ENCODE peak calls at places on chromosomes 1 and 21, in seven cellular contexts. C, F, E, A, R, X and S are unnamed samples.

GRCh38 chr1:65259816-65260215 is 49.5 kb upstream of the DNAJC6 start:
- DNase-seq in X (no peak), R (no peak), C (no peak), E (no peak), A (no peak), F (no peak), S (no peak)

GRCh38 chr1:211947396-211948295 is 87.7 kb downstream of the INTS7 start:
- DNase-seq in C (no peak), X (no peak), F (no peak), E (peak; percentile 23), R (no peak), A (no peak), S (no peak)

GRCh38 chr21:26883768-26884167 is 38.6 kb upstream of the ADAMTS1 start:
- DNase-seq in E (no peak), X (no peak), C (no peak), F (no peak), R (peak; percentile 15), A (no peak), S (no peak)

GRCh38 chr1:85581138-85581801 is 709 bp downstream of the CCN1 start:
- DNase-seq in C (peak; percentile 80), A (peak; percentile 72), X (peak; percentile 90), E (peak; percentile 70), R (peak; percentile 69), F (peak; percentile 67), S (peak; percentile 74)

GRCh38 chr1:155880856-155881255 is 21.5 kb downstream of the SYT11 start:
- DNase-seq in F (no peak), R (no peak), E (no peak), A (no peak), C (no peak), X (no peak), S (no peak)

GRCh38 chr1:234337233-234337632 is 36.0 kb upstream of the COA6 start:
- DNase-seq in X (no peak), A (no peak), F (no peak), R (no peak), E (no peak), C (no peak), S (no peak)

GRCh38 chr1:41475859-41476567 is 8.5 kb downstream of the EDN2 start:
- DNase-seq in R (no peak), F (no peak), A (no peak), C (no peak), E (peak; percentile 82), X (no peak), S (peak; percentile 28)

GRCh38 chr1:85189120-85189519 is 11.7 kb downstream of the SYDE2 start:
- DNase-seq in R (no peak), C (no peak), X (no peak), E (no peak), A (no peak), F (no peak), S (no peak)

GRCh38 chr1:48048064-48048463 is 50.9 kb upstream of the TRABD2B start:
- DNase-seq in F (no peak), E (no peak), X (no peak), A (peak; percentile 30), R (peak; percentile 26), C (no peak), S (peak; percentile 65)

GRCh38 chr1:22330763-22331119 is 120.9 kb upstream of the ZBTB40 start:
- DNase-seq in R (no peak), A (no peak), E (no peak), C (no peak), X (no peak), F (no peak), S (no peak)

GRCh38 chr1:146016891-146017290 is 4.6 kb downstream of the HJV start:
- DNase-seq in E (no peak), C (no peak), A (no peak), F (no peak), R (no peak), X (no peak), S (no peak)

GRCh38 chr1:219416598-219417238 is 196.2 kb downstream of the ZC3H11B start:
- DNase-seq in C (peak; percentile 34), X (no peak), R (peak; percentile 50), F (no peak), E (peak; percentile 58), A (peak; percentile 21), S (no peak)

GRCh38 chr1:8358897-8359616 is 41.1 kb downstream of the SLC45A1 start:
- DNase-seq in E (no peak), X (no peak), C (no peak), F (no peak), A (no peak), R (no peak), S (no peak)

GRCh38 chr1:162712317-162713029 is 78.0 kb upstream of the HSD17B7 start:
- DNase-seq in E (no peak), F (no peak), C (no peak), R (no peak), A (no peak), X (no peak), S (no peak)

GRCh38 chr1:21260405-21261129 is 29.7 kb downstream of the ECE1 start:
- DNase-seq in E (no peak), F (no peak), A (no peak), R (no peak), X (no peak), C (no peak), S (no peak)

GRCh38 chr1:45685308-45686080 is 839 bp downstream of the GPBP1L1 start:
- DNase-seq in C (peak; percentile 21), E (peak; percentile 66), X (no peak), F (no peak), R (peak; percentile 2), A (no peak), S (no peak)

GRCh38 chr1:29382851-29383588 is 146.7 kb downstream of the PTPRU start:
- DNase-seq in A (no peak), F (no peak), E (no peak), X (no peak), R (no peak), C (no peak), S (no peak)

GRCh38 chr1:248821101-248821500 is 4.6 kb downstream of the SH3BP5L start:
- DNase-seq in R (peak; percentile 87), E (no peak), X (peak; percentile 63), F (no peak), C (no peak), A (no peak), S (peak; percentile 75)

GRCh38 chr1:171188388-171189266 is 3.5 kb downstream of the FMO2 start:
- DNase-seq in E (peak; percentile 49), F (peak; percentile 43), R (peak; percentile 65), C (peak; percentile 23), A (peak; percentile 41), X (no peak), S (no peak)

GRCh38 chr1:234490789-234491479 is 12.0 kb upstream of the TARBP1 start:
- DNase-seq in C (no peak), E (peak; percentile 39), X (no peak), R (no peak), A (no peak), F (no peak), S (no peak)

GRCh38 chr1:181295215-181295614 is 188.1 kb upstream of the CACNA1E start:
- DNase-seq in F (no peak), X (no peak), A (no peak), E (no peak), R (no peak), C (no peak), S (no peak)

DNA sequence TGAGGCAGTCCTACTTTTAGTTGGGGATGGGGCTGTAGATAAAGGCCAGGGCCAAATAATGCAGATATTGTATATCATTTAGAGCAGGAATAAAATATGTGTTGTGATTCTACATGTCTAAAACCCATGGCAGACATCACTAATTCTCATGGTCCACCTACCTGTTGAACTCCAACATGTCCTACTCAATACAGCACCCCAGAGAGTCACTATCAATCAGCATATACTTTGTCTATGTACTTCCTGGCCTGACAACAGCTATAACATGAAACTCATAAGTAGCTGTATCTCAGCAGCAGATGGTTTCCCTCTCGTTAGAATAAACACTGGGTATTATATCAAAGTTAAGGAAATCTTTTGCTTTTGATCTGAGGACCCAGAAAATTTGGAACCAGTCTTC is 15.9 kb downstream of the ARPC5 start:
- DNase-seq in X (no peak), R (no peak), F (no peak), E (no peak), C (no peak), A (no peak), S (no peak)
- H3K4me1 ChIP-seq in X (peaks cover 58% of the 10 kb centered on the region), R (no peaks in the 10 kb centered on the region), F (peaks cover 23% of the 10 kb centered on the region), E (no peaks in the 10 kb centered on the region), C (no peaks in the 10 kb centered on the region), A (peaks cover 21% of the 10 kb centered on the region), S (no peaks in the 10 kb centered on the region)

DNA sequence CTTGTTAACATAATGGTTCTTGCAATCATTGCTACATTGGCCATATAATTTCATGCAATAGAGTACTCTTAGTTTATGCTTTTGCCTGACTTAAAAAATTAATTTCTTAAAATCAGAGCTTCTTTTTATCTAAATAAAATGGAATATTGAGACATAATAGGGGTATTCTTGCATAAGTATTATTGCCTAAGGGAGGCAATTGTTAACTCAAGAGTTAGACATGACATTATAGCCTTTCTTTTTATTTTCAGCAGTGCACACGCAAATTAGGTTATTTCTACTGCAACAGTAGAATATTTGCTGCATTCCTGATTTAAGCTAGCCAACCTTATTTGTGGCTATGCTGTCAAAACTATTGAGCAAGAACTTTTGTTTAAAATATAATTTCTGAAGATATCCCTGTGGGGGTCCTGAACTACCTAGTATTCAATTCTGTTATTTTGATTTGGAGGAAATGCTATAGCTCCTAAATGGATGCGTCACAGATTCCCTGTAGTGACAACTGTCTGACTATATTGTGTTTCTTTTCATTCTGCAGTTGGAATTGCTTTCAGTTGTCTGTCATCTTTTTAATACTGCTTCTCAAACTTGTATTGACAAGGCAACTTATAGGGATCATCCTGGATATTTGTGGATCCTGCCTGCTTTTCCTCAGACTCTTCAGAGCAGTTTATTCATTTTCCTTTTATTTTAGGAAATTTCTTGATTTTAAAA is 211.0 kb downstream of the PATJ start:
- DNase-seq in X (no peak), E (no peak), R (no peak), A (no peak), F (no peak), C (no peak), S (no peak)
- H3K4me1 ChIP-seq in X (no peaks in the 10 kb centered on the region), E (no peaks in the 10 kb centered on the region), R (no peaks in the 10 kb centered on the region), A (peaks cover 19% of the 10 kb centered on the region), F (no peaks in the 10 kb centered on the region), C (no peaks in the 10 kb centered on the region), S (peaks cover 4% of the 10 kb centered on the region)

DNA sequence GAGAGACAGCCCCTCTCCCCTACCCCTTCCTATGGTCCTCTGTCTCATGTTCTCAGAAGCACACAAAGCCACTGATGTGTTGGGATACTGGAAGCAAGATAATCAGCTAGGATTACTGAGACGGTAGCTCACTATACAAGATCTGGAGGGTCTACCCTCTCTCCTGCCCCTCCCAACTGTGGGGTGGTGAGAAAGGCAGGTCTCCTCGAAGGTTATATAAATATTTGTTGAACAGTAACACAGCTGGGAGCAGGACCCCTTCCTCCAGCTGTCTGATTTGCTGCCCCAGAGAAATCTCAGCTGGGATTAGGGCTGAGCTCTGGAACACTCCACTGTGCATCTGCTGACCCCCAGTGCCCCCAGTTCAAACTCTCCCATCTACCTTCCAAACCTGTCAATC is 94.2 kb upstream of the IPO9 start:
- DNase-seq in C (no peak), A (no peak), X (no peak), R (no peak), F (no peak), E (no peak), S (no peak)
- H3K4me1 ChIP-seq in C (no peaks in the 10 kb centered on the region), A (peaks cover 98% of the 10 kb centered on the region), X (peaks cover 29% of the 10 kb centered on the region), R (peaks cover 57% of the 10 kb centered on the region), F (peaks cover 20% of the 10 kb centered on the region), E (no peaks in the 10 kb centered on the region), S (no peaks in the 10 kb centered on the region)

DNA sequence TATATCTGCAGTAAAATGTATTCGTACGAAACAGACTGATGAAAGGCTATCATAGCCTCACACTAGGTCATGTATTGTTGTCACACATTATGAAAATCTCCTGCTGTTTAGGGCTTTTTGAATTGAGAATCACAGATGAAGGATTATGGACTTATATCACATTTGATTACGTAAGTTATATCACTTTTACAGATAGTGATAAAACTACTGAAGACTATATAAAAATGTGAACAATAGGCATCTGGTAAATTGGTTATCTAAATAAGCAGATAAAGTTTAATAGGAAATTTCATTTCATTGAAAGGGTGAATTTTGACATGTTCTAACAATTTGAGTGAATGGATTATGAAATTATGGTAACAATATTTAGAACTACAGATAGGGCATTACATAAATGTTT is 20.0 kb downstream of the LAMC1 start:
- DNase-seq in A (no peak), F (no peak), E (no peak), C (no peak), X (no peak), R (no peak), S (no peak)
- H3K4me1 ChIP-seq in A (peaks cover 100% of the 10 kb centered on the region), F (peaks cover 27% of the 10 kb centered on the region), E (no peaks in the 10 kb centered on the region), C (no peaks in the 10 kb centered on the region), X (peaks cover 100% of the 10 kb centered on the region), R (peaks cover 26% of the 10 kb centered on the region), S (peaks cover 17% of the 10 kb centered on the region)